ENCODE peak calls at places on chromosomes 13 and 19, in nine cellular contexts. I is brain microvascular endothelial cell, V is left ventricle myocardium inferior, U is WTC11, F is AG04450, N is Caco-2, B is MCF 10A, Q is tibial artery, G is glutamatergic neuron. R is an unnamed sample.
A peak's percentile ranks its signal among the peaks of the same experiment; 100 is the strongest.

GRCh38 chr19:55369651-55370304 is 485 bp downstream of the IL11 start:
- DNase-seq in I (peak; percentile 74), V (no peak), U (peak; percentile 82), F (peak; percentile 42), N (peak; percentile 79), B (peak; percentile 56), Q (no peak), G (peak; percentile 88), R (peak; percentile 93)

GRCh38 chr19:41792513-41793413 is 3.6 kb upstream of the CEACAM3 start:
- DNase-seq in I (peak; percentile 15), V (peak; percentile 27), U (peak; percentile 74), F (no peak), N (peak; percentile 34), B (peak; percentile 46), Q (no peak), G (peak; percentile 75), R (no peak)

GRCh38 chr19:42024622-42025111 is 30.6 kb upstream of the ATP1A3 start:
- DNase-seq in I (no peak), V (peak; percentile 76), U (no peak), F (peak; percentile 24), N (no peak), B (no peak), Q (no peak), G (no peak), R (no peak)

GRCh38 chr19:290539-291521 is at the start of gene PLPP2:
- DNase-seq in I (no peak), V (no peak), U (peak; percentile 92), F (no peak), N (peak; percentile 82), B (peak; percentile 23), Q (no peak), G (no peak), R (no peak)

GRCh38 chr13:65856464-65856863 is 1373.7 kb downstream of the PCDH9 start:
- DNase-seq in I (peak; percentile 67), V (no peak), U (no peak), F (peak; percentile 23), N (no peak), B (no peak), Q (no peak), G (no peak), R (no peak)

GRCh38 chr13:97849305-97849704 is 104.2 kb upstream of the IPO5 start:
- DNase-seq in I (no peak), V (no peak), U (no peak), F (peak; percentile 3), N (peak; percentile 46), B (peak; percentile 45), Q (no peak), G (no peak), R (no peak)

GRCh38 chr13:95494082-95494681 is 58.3 kb upstream of the CLDN10 start:
- DNase-seq in I (peak; percentile 59), V (no peak), U (no peak), F (peak; percentile 29), N (peak; percentile 66), B (peak; percentile 93), Q (no peak), G (no peak), R (peak; percentile 41)

GRCh38 chr13:41418027-41418426 is 39.3 kb upstream of the RGCC start:
- DNase-seq in I (peak; percentile 82), V (no peak), U (no peak), F (peak; percentile 36), N (no peak), B (no peak), Q (no peak), G (no peak), R (no peak)

GRCh38 chr19:45508681-45508930 is 1.3 kb downstream of the VASP start:
- DNase-seq in I (no peak), V (no peak), U (no peak), F (no peak), N (no peak), B (no peak), Q (no peak), G (no peak), R (peak; percentile 66)

GRCh38 chr13:32811297-32811800 is 204.9 kb upstream of the KL start:
- DNase-seq in I (peak; percentile 11), V (no peak), U (no peak), F (no peak), N (no peak), B (no peak), Q (no peak), G (no peak), R (no peak)

GRCh38 chr13:45280751-45281634 is 60.0 kb downstream of the TPT1 start:
- DNase-seq in I (peak; percentile 70), V (peak; percentile 59), U (peak; percentile 71), F (peak; percentile 54), N (peak; percentile 77), B (peak; percentile 92), Q (peak; percentile 31), G (peak; percentile 67), R (peak; percentile 49)

GRCh38 chr13:25446261-25446660 is 74.5 kb downstream of the ATP8A2 start:
- DNase-seq in I (no peak), V (no peak), U (no peak), F (no peak), N (no peak), B (no peak), Q (no peak), G (no peak), R (no peak)

DNA sequence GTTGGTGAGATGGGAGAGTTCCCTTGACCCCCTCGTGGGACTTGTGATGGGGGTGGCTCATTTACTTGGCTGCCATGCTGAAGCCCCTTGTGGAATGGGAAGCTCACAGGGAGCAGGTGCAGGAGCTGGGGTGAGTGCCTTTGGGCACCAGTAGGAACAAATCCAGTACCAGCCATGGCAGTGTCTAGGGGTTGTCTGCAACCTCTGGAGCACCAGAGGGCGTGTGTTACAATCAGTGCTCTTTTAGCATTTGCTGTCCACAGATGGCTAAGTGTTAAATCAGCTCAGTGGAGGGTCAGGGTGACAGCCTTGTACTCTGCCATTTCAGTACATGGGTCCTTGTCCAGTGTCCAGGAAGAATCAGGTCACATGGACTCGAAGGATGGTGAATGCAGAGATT is 75.6 kb downstream of the ATP8A2 start:
- DNase-seq in I (no peak), V (no peak), U (no peak), F (no peak), N (no peak), B (no peak), Q (no peak), G (no peak), R (no peak)
- TF ChIP-seq CTCF in I (no peak), V (no peak), U (no peak), F (no peak), N (no peak), B (no peak), Q (no peak), G (no peak), R (no peak)

DNA sequence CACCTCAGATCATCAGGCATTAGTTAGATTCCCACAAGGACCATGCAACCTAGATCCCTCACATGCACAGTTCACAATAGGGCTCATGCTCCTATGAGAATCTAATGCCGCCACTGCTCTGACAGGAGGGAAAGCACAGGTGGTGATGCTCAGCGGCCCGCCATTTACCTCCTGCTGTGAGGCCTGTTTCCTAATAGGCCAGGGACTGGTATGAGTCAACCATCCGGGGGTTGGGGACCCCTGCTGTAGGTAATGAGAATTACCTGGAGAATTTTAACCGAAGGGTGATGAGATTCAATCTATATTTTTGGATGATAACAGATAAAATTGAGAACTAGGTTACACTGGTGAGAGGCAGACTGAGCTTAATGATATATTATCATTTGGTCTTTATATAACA is 101.4 kb downstream of the LACC1 start:
- DNase-seq in I (no peak), V (no peak), U (peak; percentile 77), F (no peak), N (peak; percentile 32), B (no peak), Q (no peak), G (peak; percentile 31), R (no peak)
- TF ChIP-seq CTCF in I (peak; percentile 16), V (no peak), U (peak; percentile 33), F (peak; percentile 5), N (peak; percentile 34), B (no peak), Q (no peak), G (peak; percentile 37), R (no peak)

DNA sequence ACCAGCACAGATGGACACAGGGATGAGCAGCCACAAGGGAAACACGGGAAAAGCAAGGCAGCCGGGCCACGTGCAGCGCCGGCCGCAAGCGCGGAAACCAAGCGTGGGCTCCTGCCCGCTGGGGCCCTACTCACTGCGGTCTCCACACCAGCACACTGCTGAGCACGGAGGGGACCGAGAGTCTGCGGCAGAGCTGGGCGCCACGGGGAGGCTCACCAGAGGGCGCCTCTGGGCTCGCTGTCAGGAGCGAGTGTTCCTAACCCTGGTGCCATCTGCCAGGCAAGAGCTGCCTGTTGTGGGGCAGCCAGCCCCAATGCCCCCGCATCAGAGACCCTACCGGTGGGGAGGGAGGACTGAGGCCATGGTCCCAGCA is 26.5 kb downstream of the MPND start:
- DNase-seq in I (no peak), V (no peak), U (peak; percentile 63), F (no peak), N (peak; percentile 40), B (peak; percentile 77), Q (no peak), G (peak; percentile 60), R (no peak)
- TF ChIP-seq CTCF in I (peak; percentile 59), V (peak; percentile 54), U (no peak), F (peak; percentile 48), N (peak; percentile 33), B (peak; percentile 59), Q (no peak), G (no peak), R (peak; percentile 47)

GRCh38 chr19:10872551-10873107 is 1.3 kb downstream of the CARM1 start:
- DNase-seq in I (no peak), V (no peak), U (no peak), F (no peak), N (no peak), B (peak; percentile 23), Q (no peak), G (no peak), R (no peak)

GRCh38 chr19:10871711-10872550 is 578 bp downstream of the CARM1 start:
- DNase-seq in I (no peak), V (peak; percentile 52), U (peak; percentile 33), F (no peak), N (peak; percentile 45), B (peak; percentile 14), Q (peak; percentile 47), G (peak; percentile 77), R (peak; percentile 31)

GRCh38 chr19:10870501-10870954 is 825 bp upstream of the CARM1 start:
- DNase-seq in I (no peak), V (no peak), U (no peak), F (no peak), N (no peak), B (no peak), Q (no peak), G (no peak), R (no peak)

GRCh38 chr19:10868872-10869547 is 2.3 kb upstream of the CARM1 start:
- DNase-seq in I (no peak), V (no peak), U (no peak), F (no peak), N (no peak), B (no peak), Q (no peak), G (no peak), R (no peak)

DNA sequence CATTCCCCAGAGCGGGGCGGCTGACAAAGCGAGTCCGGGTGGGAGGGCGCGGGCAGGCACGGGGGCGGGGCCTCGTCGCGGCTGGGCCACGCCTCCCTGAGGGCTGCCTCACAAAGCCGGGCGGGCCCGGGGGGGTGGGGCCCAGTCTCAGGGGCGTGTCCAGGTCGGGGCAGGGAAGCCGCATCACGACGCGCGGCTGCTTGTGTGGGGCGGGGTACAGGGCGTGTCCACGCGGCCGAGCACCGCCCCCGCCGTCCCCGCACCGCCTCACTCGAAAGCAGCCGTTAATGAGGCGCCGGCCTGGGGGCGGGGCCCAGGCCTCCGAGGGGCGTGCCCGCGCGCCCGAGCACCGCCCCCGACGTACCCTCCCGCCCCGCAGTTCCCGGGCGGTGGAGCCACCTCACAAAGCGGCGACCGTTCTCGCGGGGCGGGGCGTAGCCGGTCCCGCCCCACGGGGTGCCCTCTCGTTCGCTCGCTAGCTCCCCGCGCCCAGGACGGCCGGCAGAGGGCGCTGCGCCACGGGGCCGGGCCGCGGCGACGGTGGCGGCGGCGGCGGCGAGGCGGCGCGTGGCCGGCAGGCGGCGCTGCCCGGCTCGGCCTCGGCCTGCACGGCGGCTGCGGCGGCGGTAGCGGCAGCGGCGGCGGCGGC is at the start of gene CARM1:
- DNase-seq in I (peak; percentile 97), V (peak; percentile 99), U (peak; percentile 99), F (peak; percentile 97), N (peak; percentile 99), B (peak; percentile 98), Q (peak; percentile 99), G (peak; percentile 99), R (peak; percentile 99)
- TF ChIP-seq CTCF in I (peak; percentile 54), V (peak; percentile 71), U (peak; percentile 56), F (peak; percentile 49), N (peak; percentile 51), B (peak; percentile 52), Q (peak; percentile 56), G (peak; percentile 68), R (peak; percentile 84)

R was measured in D721Med.